ENCODE peak calls at places on chromosomes 4 and X, in nine cellular contexts. X is renal cortical epithelial cell; P is NCI-H524; A is activated T-helper 1 cell treated with anti-CD3 and anti-CD28 coated beads, Interleukin-2, amount 50 U/mL, for 16 hours; F is mammary epithelial cell; J is ACHN; H is stomach; E is head of caudate nucleus; T is activated CD8-positive, alpha-beta memory T cell treated with anti-CD3 and anti-CD28 coated beads for 48 hours. B is an unnamed sample.

GRCh38 chrX:46317158-46317557 is 228.1 kb downstream of the ZNF674 start:
- DNase-seq in F (peak; percentile 60), E (no peak), P (no peak), H (no peak), T (no peak), A (no peak), X (peak; percentile 87), J (no peak), B (peak; percentile 40)

GRCh38 chr4:42271096-42271495 is 118.6 kb upstream of the BEND4 start:
- DNase-seq in P (no peak), F (no peak), X (no peak), T (no peak), J (no peak), A (no peak), H (no peak), E (no peak), B (no peak)

GRCh38 chr4:151730003-151730559 is 30.7 kb downstream of the GATB start:
- DNase-seq in X (peak; percentile 68), J (no peak), P (no peak), F (peak; percentile 96), E (no peak), H (no peak), A (no peak), T (no peak), B (no peak)

GRCh38 chrX:136689441-136689840 is 41.5 kb downstream of the CD40LG start:
- DNase-seq in E (no peak), A (no peak), F (peak; percentile 26), J (no peak), H (no peak), T (no peak), X (peak; percentile 52), P (no peak), B (no peak)

GRCh38 chrX:6120329-6120728 is 108.3 kb downstream of the NLGN4X start:
- DNase-seq in H (no peak), A (no peak), F (no peak), E (no peak), P (peak; percentile 37), T (no peak), X (no peak), J (no peak), B (no peak)

GRCh38 chr4:14504162-14504561 is 498.1 kb upstream of the CPEB2 start:
- DNase-seq in A (no peak), H (no peak), F (no peak), P (no peak), T (no peak), X (no peak), J (no peak), E (no peak), B (no peak)

GRCh38 chrX:4825550-4825949 is 1112.1 kb upstream of the PRKX start:
- DNase-seq in F (no peak), T (no peak), A (no peak), H (no peak), J (no peak), E (no peak), P (no peak), X (no peak), B (no peak)

GRCh38 chr4:186840771-186841301 is 117.2 kb upstream of the FAT1 start:
- DNase-seq in T (no peak), A (no peak), P (no peak), E (no peak), X (no peak), J (peak; percentile 80), F (no peak), H (no peak), B (no peak)

GRCh38 chr4:36082817-36083216 is 161.5 kb downstream of the ARAP2 start:
- DNase-seq in J (no peak), T (no peak), H (no peak), A (no peak), E (no peak), F (no peak), P (no peak), X (no peak), B (no peak)

GRCh38 chr4:155761916-155762315 is 3.1 kb downstream of the GUCY1B1 start:
- DNase-seq in T (no peak), J (no peak), X (peak; percentile 92), F (no peak), A (no peak), E (no peak), P (no peak), H (no peak), B (peak; percentile 36)

GRCh38 chrX:103101280-103102042 is 8.5 kb upstream of the NXF3 start:
- DNase-seq in F (no peak), E (no peak), P (no peak), A (no peak), J (no peak), H (no peak), T (no peak), X (no peak), B (no peak)

GRCh38 chr4:128837679-128838078 is 28.2 kb downstream of the JADE1 start:
- DNase-seq in E (no peak), T (no peak), P (no peak), H (no peak), J (no peak), A (no peak), X (peak; percentile 49), F (no peak), B (no peak)

GRCh38 chr4:161538941-161539340 is 624.9 kb downstream of the FSTL5 start:
- DNase-seq in A (no peak), E (no peak), J (no peak), H (no peak), X (no peak), T (no peak), F (no peak), P (no peak), B (no peak)

GRCh38 chr4:53558061-53558801 is 33.1 kb downstream of the LNX1 start:
- DNase-seq in P (peak; percentile 53), F (peak; percentile 75), H (no peak), E (peak; percentile 49), J (no peak), X (peak; percentile 68), A (no peak), T (no peak), B (no peak)

B was measured in epithelial cell of proximal tubule.